ENCODE peak calls at places on chromosomes 16 and 17, in five cellular contexts. P is left ventricle myocardium inferior, U is hepatocyte, E is cardiac fibroblast, L is upper lobe of right lung. C is an unnamed sample.

GRCh38 chr16:82682757-82683156 is 56.0 kb downstream of the CDH13 start:
- DNase-seq in U (no peak), P (no peak), E (peak), L (no peak), C (no peak)

GRCh38 chr16:79563919-79564318 is 36.6 kb downstream of the MAF start:
- DNase-seq in P (no peak), U (no peak), L (no peak), E (no peak), C (no peak)

GRCh38 chr17:50045154-50045553 is 10.8 kb upstream of the ITGA3 start:
- DNase-seq in E (no peak), P (no peak), U (no peak), L (no peak), C (no peak)

GRCh38 chr17:59800530-59800942 is 92.2 kb downstream of the TUBD1 start:
- DNase-seq in L (no peak), U (no peak), P (no peak), E (no peak), C (peak)

GRCh38 chr17:3596804-3597464 is 12.3 kb downstream of the TRPV1 start:
- DNase-seq in E (no peak), P (no peak), U (no peak), L (no peak), C (no peak)

GRCh38 chr17:12362853-12363252 is 302.8 kb upstream of the MYOCD start:
- DNase-seq in E (no peak), U (no peak), P (no peak), L (no peak), C (no peak)

GRCh38 chr17:61337247-61337812 is 62.3 kb upstream of the TBX2 start:
- DNase-seq in L (no peak), U (no peak), P (no peak), E (peak), C (no peak)

GRCh38 chr16:27291106-27291505 is 22.5 kb upstream of the NSMCE1 start:
- DNase-seq in P (no peak), L (no peak), E (no peak), U (no peak), C (no peak)

GRCh38 chr17:60305141-60305540 is 86.8 kb downstream of the USP32 start:
- DNase-seq in E (peak), L (no peak), U (peak), P (no peak), C (no peak)

GRCh38 chr16:82050506-82050905 is 15.5 kb downstream of the HSD17B2 start:
- DNase-seq in E (no peak), L (no peak), P (no peak), U (no peak), C (no peak)

GRCh38 chr16:88649195-88649923 is 1.5 kb downstream of the CYBA start:
- DNase-seq in U (no peak), E (no peak), L (peak), P (no peak), C (no peak)

GRCh38 chr16:23267647-23268046 is 34.5 kb upstream of the SCNN1B start:
- DNase-seq in U (no peak), L (no peak), P (no peak), E (no peak), C (no peak)

GRCh38 chr17:11852911-11853310 is 144.4 kb downstream of the ZNF18 start:
- DNase-seq in U (no peak), E (no peak), L (no peak), P (no peak), C (no peak)

GRCh38 chr16:85394511-85395206 is 218.5 kb upstream of the GSE1 start:
- DNase-seq in L (peak), P (peak), E (no peak), U (no peak), C (no peak)

GRCh38 chr17:77349976-77350830 is 209.4 kb downstream of the SEC14L1 start:
- DNase-seq in L (peak), P (no peak), U (peak), E (peak), C (peak)

GRCh38 chr17:28348979-28349378 is 8.3 kb downstream of the POLDIP2 start:
- DNase-seq in U (no peak), E (no peak), P (no peak), L (peak), C (no peak)

GRCh38 chr17:41617698-41618097 is 5.1 kb upstream of the KRT16 start:
- DNase-seq in U (no peak), E (no peak), L (peak), P (no peak), C (no peak)

GRCh38 chr17:9817086-9817485 is 4.8 kb downstream of the GSG1L2 start:
- DNase-seq in P (no peak), E (peak), L (no peak), U (peak), C (peak)

GRCh38 chr16:3187798-3188674 is at the start of gene OR1F1:
- DNase-seq in U (no peak), E (peak), P (no peak), L (no peak), C (peak)

GRCh38 chr17:27810902-27811557 is 10.7 kb upstream of the NOS2 start:
- DNase-seq in E (no peak), P (no peak), L (no peak), U (peak), C (peak)

GRCh38 chr16:11989238-11990160 is 13.0 kb downstream of the SNX29 start:
- DNase-seq in L (no peak), U (no peak), P (no peak), E (no peak), C (no peak)

GRCh38 chr16:57926041-57926440 is 44.9 kb downstream of the CNGB1 start:
- DNase-seq in E (no peak), L (no peak), P (no peak), U (no peak), C (no peak)

GRCh38 chr16:80931985-80932720 is 74.5 kb downstream of the CMC2 start:
- DNase-seq in P (peak), U (peak), E (peak), L (peak), C (peak)

GRCh38 chr17:67751101-67752074 is 33.7 kb downstream of the NOL11 start:
- DNase-seq in U (no peak), L (no peak), E (no peak), P (no peak), C (no peak)

GRCh38 chr17:19424934-19425868 is 14.2 kb downstream of the RNF112 start:
- DNase-seq in E (peak), P (no peak), U (no peak), L (no peak), C (peak)

GRCh38 chr17:38748329-38749221 is at the start of gene PCGF2:
- DNase-seq in U (peak), P (peak), L (peak), E (peak), C (peak)

DNA sequence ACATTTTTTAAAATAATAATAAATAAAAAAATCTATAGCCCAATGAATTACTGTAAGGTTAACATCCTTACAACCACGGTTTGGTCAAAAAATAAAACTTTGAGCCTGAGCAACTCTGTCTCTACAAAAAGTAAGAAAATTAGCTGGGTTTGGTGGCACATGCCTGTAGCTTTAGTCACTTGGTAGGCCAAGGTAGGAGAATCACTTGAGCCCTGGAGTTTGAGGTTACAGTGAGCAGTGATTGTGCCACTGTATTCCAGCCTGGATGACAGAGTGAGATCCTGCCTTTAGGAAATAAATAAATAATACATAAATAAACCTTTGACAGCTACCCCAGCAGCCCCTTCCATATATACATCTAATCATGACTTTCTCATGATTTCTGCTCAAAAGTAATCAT is 26.9 kb upstream of the PHAF1 start:
- DNase-seq in P (no peak), E (no peak), L (no peak), U (no peak), C (peak)
- TF ChIP-seq CTCF in P (no peak), E (no peak), L (no peak), U (no peak), C (no peak)

GRCh38 chr17:17044846-17045561 is 2.7 kb downstream of the MPRIP start:
- DNase-seq in E (peak), P (no peak), U (peak), L (peak), C (peak)
- H3K4me3 ChIP-seq in E (peak), P (peak), U (no peak), L (peak), C (peak)

DNA sequence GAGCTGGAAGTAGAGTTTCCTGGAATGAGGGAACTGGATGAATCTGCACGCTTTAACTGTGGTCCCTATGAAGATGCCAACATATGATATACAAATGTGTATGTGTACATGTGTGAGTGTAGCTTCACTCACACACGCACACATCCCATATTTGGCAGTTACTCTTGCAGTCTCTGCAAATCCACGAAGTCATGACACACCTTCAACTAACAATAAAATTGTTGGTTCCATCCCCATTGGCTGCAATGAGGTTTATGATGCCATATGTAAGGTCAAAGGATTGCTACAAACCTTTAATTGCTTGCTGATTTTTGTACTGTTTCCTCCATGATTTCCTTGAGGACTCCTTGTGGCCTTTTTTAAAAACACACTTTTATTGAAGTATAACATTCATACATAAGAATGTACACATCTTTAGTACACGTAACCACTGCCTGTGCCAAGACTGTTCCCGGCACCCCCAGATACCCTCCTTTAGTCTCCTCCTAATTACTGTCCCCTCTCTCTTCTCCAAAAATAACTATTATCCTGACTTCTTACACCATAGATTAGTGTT is 22.0 kb downstream of the MYO1D start:
- DNase-seq in P (no peak), E (no peak), U (peak), L (no peak), C (no peak)
- TF ChIP-seq CTCF in P (no peak), E (peak), U (peak), L (no peak), C (no peak)

GRCh38 chr17:58416937-58417299 is 416 bp downstream of the RNF43 start:
- DNase-seq in L (no peak), E (no peak), U (no peak), P (no peak), C (no peak)
- H3K4me3 ChIP-seq in L (peak), E (no peak), U (peak), P (peak), C (no peak)

GRCh38 chr16:21158208-21159110 is at the start of gene LDAF1:
- DNase-seq in U (peak), L (peak), P (peak), E (peak), C (peak)
- TF ChIP-seq CTCF in U (no peak), L (no peak), P (peak), E (no peak), C (no peak)